ENCODE peak calls at places on chromosomes 4 and X, in ten cellular contexts. X is GM20000, T is fibroblast of lung, A is cardiac fibroblast, S is NCI-H1105, D is NCI-H2171 treated with DMSO at 0.1 percent for 48 hours, C is OCI-LY7, Q is astrocyte of the cerebellum, V is heart left ventricle, O is dermis microvascular lymphatic vessel endothelial cell. H is an unnamed sample.

GRCh38 chrX:18354369-18355329 is at the start of gene SCML2:
- DNase-seq in X (peak), T (peak), A (peak), S (peak), D (peak), C (peak), Q (no peak), V (peak), O (peak), H (no peak)

GRCh38 chrX:149825424-149825823 is 43.7 kb downstream of the MAGEA9 start:
- DNase-seq in X (no peak), T (no peak), A (peak), S (peak), D (peak), C (peak), Q (no peak), V (no peak), O (peak), H (no peak)

GRCh38 chr4:67483868-67484602 is 61.3 kb downstream of the CENPC start:
- DNase-seq in X (no peak), T (peak), A (peak), S (no peak), D (no peak), C (no peak), Q (peak), V (no peak), O (no peak), H (no peak)

GRCh38 chr4:10866691-10867090 is 182.1 kb upstream of the CLNK start:
- DNase-seq in X (no peak), T (no peak), A (no peak), S (no peak), D (peak), C (no peak), Q (no peak), V (no peak), O (no peak), H (no peak)

GRCh38 chr4:78244691-78245485 is 187.8 kb downstream of the FRAS1 start:
- DNase-seq in X (no peak), T (no peak), A (no peak), S (no peak), D (no peak), C (no peak), Q (no peak), V (no peak), O (no peak), H (no peak)

GRCh38 chrX:149948001-149948400 is 9.7 kb upstream of the EOLA2 start:
- DNase-seq in X (no peak), T (no peak), A (no peak), S (no peak), D (no peak), C (no peak), Q (no peak), V (no peak), O (no peak), H (no peak)

GRCh38 chrX:155086202-155086840 is 15.0 kb downstream of the BRCC3 start:
- DNase-seq in X (no peak), T (peak), A (peak), S (no peak), D (no peak), C (peak), Q (peak), V (no peak), O (no peak), H (no peak)

GRCh38 chrX:88613338-88613737 is 133.7 kb upstream of the CPXCR1 start:
- DNase-seq in X (no peak), T (no peak), A (peak), S (peak), D (peak), C (no peak), Q (no peak), V (no peak), O (no peak), H (no peak)

GRCh38 chrX:17632942-17633341 is 104.4 kb upstream of the SCML1 start:
- DNase-seq in X (peak), T (peak), A (no peak), S (no peak), D (no peak), C (no peak), Q (no peak), V (no peak), O (peak), H (no peak)

GRCh38 chrX:100407147-100407783 is 2.8 kb downstream of the PCDH19 start:
- DNase-seq in X (no peak), T (no peak), A (no peak), S (no peak), D (no peak), C (no peak), Q (no peak), V (no peak), O (no peak), H (no peak)

GRCh38 chr4:54155936-54156335 is 56.0 kb downstream of the GSX2 start:
- DNase-seq in X (no peak), T (no peak), A (no peak), S (no peak), D (no peak), C (no peak), Q (no peak), V (no peak), O (no peak), H (no peak)

GRCh38 chr4:32706893-32707292 is 1986.7 kb downstream of the PCDH7 start:
- DNase-seq in X (no peak), T (no peak), A (no peak), S (no peak), D (no peak), C (no peak), Q (no peak), V (no peak), O (no peak), H (no peak)

GRCh38 chr4:90357117-90357710 is 230.0 kb downstream of the CCSER1 start:
- DNase-seq in X (peak), T (peak), A (peak), S (peak), D (peak), C (peak), Q (peak), V (no peak), O (peak), H (no peak)

GRCh38 chr4:61638600-61638999 is 438.5 kb downstream of the ADGRL3 start:
- DNase-seq in X (no peak), T (peak), A (peak), S (no peak), D (no peak), C (no peak), Q (peak), V (no peak), O (no peak), H (no peak)

GRCh38 chr4:90234916-90235547 is 107.8 kb downstream of the CCSER1 start:
- DNase-seq in X (no peak), T (no peak), A (no peak), S (no peak), D (no peak), C (no peak), Q (no peak), V (peak), O (peak), H (no peak)

GRCh38 chr4:2393353-2394270 is 24.8 kb downstream of the ZFYVE28 start:
- DNase-seq in X (peak), T (no peak), A (peak), S (no peak), D (no peak), C (peak), Q (no peak), V (no peak), O (peak), H (no peak)

GRCh38 chr4:53706422-53707032 is 115.2 kb upstream of the LNX1 start:
- DNase-seq in X (peak), T (peak), A (peak), S (no peak), D (peak), C (peak), Q (peak), V (no peak), O (peak), H (no peak)

GRCh38 chrX:148771440-148771839 is 271.0 kb downstream of the AFF2 start:
- DNase-seq in X (no peak), T (no peak), A (peak), S (peak), D (no peak), C (no peak), Q (no peak), V (no peak), O (no peak), H (no peak)

GRCh38 chr4:159305129-159305528 is 202.2 kb downstream of the RAPGEF2 start:
- DNase-seq in X (no peak), T (no peak), A (no peak), S (no peak), D (peak), C (no peak), Q (no peak), V (no peak), O (no peak), H (no peak)

GRCh38 chrX:116694046-116694445 is 231.3 kb upstream of the CT83 start:
- DNase-seq in X (no peak), T (no peak), A (no peak), S (no peak), D (no peak), C (no peak), Q (no peak), V (no peak), O (no peak), H (no peak)

GRCh38 chr4:72302981-72303704 is 265.9 kb downstream of the ADAMTS3 start:
- DNase-seq in X (peak), T (peak), A (peak), S (no peak), D (peak), C (peak), Q (no peak), V (no peak), O (peak), H (peak)

GRCh38 chr4:168856312-168856711 is 153.7 kb downstream of the CBR4 start:
- DNase-seq in X (no peak), T (peak), A (peak), S (no peak), D (no peak), C (no peak), Q (peak), V (no peak), O (no peak), H (no peak)

GRCh38 chr4:125434136-125434535 is 119.4 kb downstream of the FAT4 start:
- DNase-seq in X (no peak), T (peak), A (peak), S (no peak), D (no peak), C (no peak), Q (no peak), V (no peak), O (no peak), H (no peak)

GRCh38 chr4:3481113-3481531 is 18.0 kb downstream of the DOK7 start:
- DNase-seq in X (no peak), T (no peak), A (no peak), S (no peak), D (no peak), C (no peak), Q (no peak), V (no peak), O (no peak), H (no peak)

GRCh38 chr4:154082760-154083530 is 294.1 kb upstream of the SFRP2 start:
- DNase-seq in X (no peak), T (no peak), A (peak), S (peak), D (no peak), C (peak), Q (peak), V (no peak), O (no peak), H (no peak)

GRCh38 chrX:153381684-153382532 is 19.2 kb downstream of the PNMA6E start:
- DNase-seq in X (no peak), T (peak), A (peak), S (peak), D (peak), C (peak), Q (peak), V (no peak), O (peak), H (peak)

GRCh38 chrX:114959729-114960128 is 57.7 kb downstream of the IL13RA2 start:
- DNase-seq in X (no peak), T (peak), A (peak), S (no peak), D (no peak), C (no peak), Q (no peak), V (no peak), O (peak), H (no peak)